ENCODE peak calls at places on chromosomes 16 and 17, in four cellular contexts. S is GM23248; I is activated T-cell treated with anti-CD3 and anti-CD28 coated beads, Interleukin-2, amount 50 U/mL, for 24 hours; R is DMS 273 treated with DMSO at 0.1 percent for 48 hours. L is an unnamed sample.

GRCh38 chr17:72567774-72568173 is 447.0 kb downstream of the SOX9 start:
- DNase-seq in R (no peak), I (no peak), S (no peak), L (no peak)

GRCh38 chr17:63537001-63537400 is 13.3 kb upstream of the DCAF7 start:
- DNase-seq in S (no peak), R (no peak), I (no peak), L (no peak)

GRCh38 chr16:9090101-9090959 is 1.1 kb upstream of the HAPSTR1 start:
- DNase-seq in R (no peak), I (peak), S (peak), L (no peak)

GRCh38 chr17:18262111-18262510 is 1.6 kb downstream of the MIEF2 start:
- DNase-seq in R (no peak), S (peak), I (no peak), L (no peak)

GRCh38 chr16:77788196-77789084 is at the start of gene VAT1L:
- DNase-seq in R (no peak), I (peak), S (peak), L (no peak)

GRCh38 chr16:19135896-19136438 is 22.2 kb downstream of the ITPRIPL2 start:
- DNase-seq in I (no peak), R (no peak), S (peak), L (no peak)

GRCh38 chr17:17303010-17303846 is at the start of gene NT5M:
- DNase-seq in S (peak), R (peak), I (peak), L (peak)

GRCh38 chr17:81854974-81855774 is 5.2 kb downstream of the P4HB start:
- DNase-seq in S (peak), I (no peak), R (no peak), L (no peak)

GRCh38 chr16:89547860-89548259 is 12.6 kb upstream of the RPL13 start:
- DNase-seq in R (no peak), S (no peak), I (no peak), L (no peak)

GRCh38 chr17:1776857-1777256 is 15.0 kb downstream of the SERPINF1 start:
- DNase-seq in I (no peak), R (no peak), S (no peak), L (no peak)

GRCh38 chr17:45038771-45039634 is 12.4 kb downstream of the DCAKD start:
- DNase-seq in S (no peak), I (no peak), R (no peak), L (no peak)

GRCh38 chr17:8997994-8998628 is 23.2 kb upstream of the NTN1 start:
- DNase-seq in S (peak), R (peak), I (peak), L (peak)

GRCh38 chr17:80811181-80812105 is 180.2 kb upstream of the CHMP6 start:
- DNase-seq in R (no peak), I (peak), S (no peak), L (no peak)

GRCh38 chr17:42247734-42248133 is 28.5 kb downstream of the STAT5B start:
- DNase-seq in R (no peak), I (no peak), S (peak), L (no peak)

GRCh38 chr16:3783516-3783915 is 66.2 kb upstream of the TRAP1 start:
- DNase-seq in R (no peak), S (no peak), I (peak), L (no peak)

GRCh38 chr17:75105269-75106080 is 4.3 kb upstream of the ARMC7 start:
- DNase-seq in S (peak), R (peak), I (no peak), L (no peak)

GRCh38 chr16:29901607-29901945 is 1.3 kb downstream of the ASPHD1 start:
- DNase-seq in I (no peak), S (no peak), R (no peak), L (no peak)

GRCh38 chr16:17578921-17579876 is 108.4 kb upstream of the XYLT1 start:
- DNase-seq in I (peak), S (peak), R (no peak), L (peak)

GRCh38 chr17:45332505-45332904 is 15.7 kb upstream of the MAP3K14 start:
- DNase-seq in I (no peak), S (no peak), R (no peak), L (no peak)

GRCh38 chr16:14196539-14196938 is 125.4 kb downstream of the MRTFB start:
- DNase-seq in I (no peak), R (no peak), S (no peak), L (no peak)

GRCh38 chr16:84507011-84507982 is 2.8 kb upstream of the MEAK7 start:
- DNase-seq in R (no peak), S (peak), I (peak), L (no peak)

GRCh38 chr16:69396187-69397061 is 10.6 kb upstream of the TERF2 start:
- DNase-seq in S (peak), I (peak), R (peak), L (peak)

GRCh38 chr17:63703029-63703428 is 3.1 kb upstream of the LIMD2 start:
- DNase-seq in R (no peak), S (no peak), I (no peak), L (no peak)

GRCh38 chr17:1492249-1493206 is at the start of gene MYO1C:
- DNase-seq in S (no peak), I (peak), R (no peak), L (no peak)

GRCh38 chr16:23008041-23008440 is 141.2 kb downstream of the USP31 start:
- DNase-seq in S (no peak), I (no peak), R (no peak), L (no peak)

GRCh38 chr17:5555254-5555653 is 29.1 kb downstream of the NLRP1 start:
- DNase-seq in I (no peak), R (no peak), S (peak), L (no peak)

GRCh38 chr16:75196826-75197225 is 10.1 kb downstream of the CTRB2 start:
- DNase-seq in S (no peak), R (no peak), I (no peak), L (no peak)

GRCh38 chr16:83110221-83110768 is 483.5 kb downstream of the CDH13 start:
- DNase-seq in R (no peak), I (no peak), S (peak), L (no peak)

GRCh38 chr16:13594798-13595197 is 325.2 kb upstream of the ERCC4 start:
- DNase-seq in I (no peak), S (no peak), R (no peak), L (no peak)

GRCh38 chr16:64132686-64133085 is 989.2 kb downstream of the CDH11 start:
- DNase-seq in S (no peak), R (no peak), I (no peak), L (no peak)

GRCh38 chr17:64160378-64160777 is 30.4 kb upstream of the ERN1 start:
- DNase-seq in S (peak), I (peak), R (no peak), L (no peak)

GRCh38 chr17:71334041-71334781 is 786.6 kb upstream of the SOX9 start:
- DNase-seq in R (peak), S (peak), I (no peak), L (no peak)

GRCh38 chr17:33335491-33336173 is 42.5 kb upstream of the ASIC2 start:
- DNase-seq in S (peak), R (no peak), I (no peak), L (no peak)

GRCh38 chr17:79977161-79977631 is 58.5 kb downstream of the TBC1D16 start:
- DNase-seq in S (no peak), R (no peak), I (peak), L (no peak)

GRCh38 chr16:10618710-10619209 is 38.4 kb upstream of the EMP2 start:
- DNase-seq in R (no peak), I (no peak), S (no peak), L (no peak)

GRCh38 chr16:89686520-89687091 is at the start of gene CDK10:
- DNase-seq in I (peak), R (peak), S (peak), L (peak)

GRCh38 chr16:15621456-15621855 is 21.5 kb downstream of the MARF1 start:
- DNase-seq in S (no peak), I (no peak), R (no peak), L (no peak)

GRCh38 chr17:49932131-49932723 is 36.8 kb upstream of the DLX4 start:
- DNase-seq in I (no peak), R (no peak), S (no peak), L (no peak)

GRCh38 chr16:75382611-75383010 is 50.7 kb downstream of the CFDP1 start:
- DNase-seq in R (no peak), I (no peak), S (no peak), L (no peak)